ENCODE peak calls at places on chromosomes 13 and 19, in seven cellular contexts. One of them, this sample, is unnamed.

GRCh38 chr13:34708914-34709313 is 233.2 kb upstream of the NBEA start:
- DNase-seq in GM10248: no peak
- DNase-seq in K562: no peak
- DNase-seq in H54: no peak
- DNase-seq in lower leg skin: no peak
- DNase-seq in GM18507: no peak
- DNase-seq in MG63: no peak
- DNase-seq in this sample: no peak

GRCh38 chr13:72062566-72062965 is 195.6 kb upstream of the DACH1 start:
- DNase-seq in GM10248: no peak
- DNase-seq in K562: no peak
- DNase-seq in H54: peak
- DNase-seq in lower leg skin: no peak
- DNase-seq in GM18507: no peak
- DNase-seq in MG63: peak
- DNase-seq in this sample: no peak

GRCh38 chr13:65551208-65551607 is 1678.9 kb downstream of the PCDH9 start:
- DNase-seq in GM10248: no peak
- DNase-seq in K562: no peak
- DNase-seq in H54: no peak
- DNase-seq in lower leg skin: no peak
- DNase-seq in GM18507: no peak
- DNase-seq in MG63: no peak
- DNase-seq in this sample: no peak

GRCh38 chr13:101092985-101093384 is 323.3 kb downstream of the NALCN start:
- DNase-seq in GM10248: no peak
- DNase-seq in K562: no peak
- DNase-seq in H54: no peak
- DNase-seq in lower leg skin: no peak
- DNase-seq in GM18507: no peak
- DNase-seq in MG63: no peak
- DNase-seq in this sample: no peak

GRCh38 chr19:56155124-56155687 is 14.1 kb downstream of the ZNF444 start:
- DNase-seq in GM10248: no peak
- DNase-seq in K562: peak
- DNase-seq in H54: no peak
- DNase-seq in lower leg skin: no peak
- DNase-seq in GM18507: no peak
- DNase-seq in MG63: no peak
- DNase-seq in this sample: no peak

GRCh38 chr13:109655611-109656010 is 130.8 kb downstream of the IRS2 start:
- DNase-seq in GM10248: no peak
- DNase-seq in K562: no peak
- DNase-seq in H54: no peak
- DNase-seq in lower leg skin: no peak
- DNase-seq in GM18507: no peak
- DNase-seq in MG63: no peak
- DNase-seq in this sample: no peak

GRCh38 chr13:113092776-113093579 is 12.6 kb upstream of the F7 start:
- DNase-seq in GM10248: no peak
- DNase-seq in K562: no peak
- DNase-seq in H54: no peak
- DNase-seq in lower leg skin: no peak
- DNase-seq in GM18507: no peak
- DNase-seq in MG63: no peak
- DNase-seq in this sample: no peak

GRCh38 chr13:82878536-82878935 is 1003.7 kb downstream of the SLITRK1 start:
- DNase-seq in GM10248: no peak
- DNase-seq in K562: no peak
- DNase-seq in H54: no peak
- DNase-seq in lower leg skin: no peak
- DNase-seq in GM18507: no peak
- DNase-seq in MG63: no peak
- DNase-seq in this sample: no peak

GRCh38 chr13:32427852-32428580 is at the start of gene N4BP2L1:
- DNase-seq in GM10248: peak
- DNase-seq in K562: no peak
- DNase-seq in H54: peak
- DNase-seq in lower leg skin: peak
- DNase-seq in GM18507: peak
- DNase-seq in MG63: peak
- DNase-seq in this sample: peak

GRCh38 chr13:34750078-34750703 is 191.9 kb upstream of the NBEA start:
- DNase-seq in GM10248: peak
- DNase-seq in K562: no peak
- DNase-seq in H54: no peak
- DNase-seq in lower leg skin: no peak
- DNase-seq in GM18507: no peak
- DNase-seq in MG63: no peak
- DNase-seq in this sample: no peak

GRCh38 chr13:23673354-23673753 is 103.1 kb downstream of the TNFRSF19 start:
- DNase-seq in GM10248: no peak
- DNase-seq in K562: no peak
- DNase-seq in H54: no peak
- DNase-seq in lower leg skin: no peak
- DNase-seq in GM18507: no peak
- DNase-seq in MG63: peak
- DNase-seq in this sample: no peak

GRCh38 chr13:113399755-113400149 is 35.8 kb upstream of the GRTP1 start:
- DNase-seq in GM10248: no peak
- DNase-seq in K562: no peak
- DNase-seq in H54: no peak
- DNase-seq in lower leg skin: no peak
- DNase-seq in GM18507: no peak
- DNase-seq in MG63: peak
- DNase-seq in this sample: no peak

GRCh38 chr19:18393836-18394235 is 3.6 kb downstream of the LRRC25 start:
- DNase-seq in GM10248: no peak
- DNase-seq in K562: no peak
- DNase-seq in H54: no peak
- DNase-seq in lower leg skin: no peak
- DNase-seq in GM18507: no peak
- DNase-seq in MG63: no peak
- DNase-seq in this sample: no peak

GRCh38 chr19:12721656-12722565 is 1.8 kb downstream of the TNPO2 start:
- DNase-seq in GM10248: peak
- DNase-seq in K562: peak
- DNase-seq in H54: no peak
- DNase-seq in lower leg skin: peak
- DNase-seq in GM18507: peak
- DNase-seq in MG63: peak
- DNase-seq in this sample: no peak

GRCh38 chr13:38044067-38044466 is 174.5 kb upstream of the TRPC4 start:
- DNase-seq in GM10248: no peak
- DNase-seq in K562: no peak
- DNase-seq in H54: no peak
- DNase-seq in lower leg skin: no peak
- DNase-seq in GM18507: no peak
- DNase-seq in MG63: no peak
- DNase-seq in this sample: no peak